ENCODE peak calls at places on chromosomes 6 and 20, in eight cellular contexts. K, H, G, V, X, P, D and B are unnamed samples.

GRCh38 chr20:44412402-44413144 is 57.1 kb downstream of the HNF4A start:
- DNase-seq in H (no peak), K (no peak), X (no peak), G (no peak), V (no peak), D (no peak), P (no peak), B (no peak)

GRCh38 chr20:38872036-38872435 is 54.2 kb upstream of the FAM83D start:
- DNase-seq in G (no peak), K (no peak), D (no peak), X (no peak), P (no peak), H (no peak), V (no peak), B (no peak)

GRCh38 chr6:4964675-4965336 is 39.0 kb downstream of the RPP40 start:
- DNase-seq in G (no peak), D (no peak), X (no peak), K (no peak), H (no peak), P (no peak), V (no peak), B (no peak)

GRCh38 chr6:139852484-139853140 is 478.2 kb upstream of the CITED2 start:
- DNase-seq in G (peak), K (no peak), V (no peak), X (peak), H (no peak), P (no peak), D (no peak), B (no peak)

GRCh38 chr6:97293198-97293696 is 10.2 kb upstream of the MMS22L start:
- DNase-seq in K (no peak), G (peak), P (no peak), X (no peak), V (no peak), H (no peak), D (no peak), B (no peak)

GRCh38 chr20:49132995-49133451 is 55.1 kb downstream of the STAU1 start:
- DNase-seq in H (no peak), V (no peak), X (peak), D (no peak), G (peak), K (no peak), P (peak), B (peak)

GRCh38 chr6:2259002-2259494 is 13.6 kb upstream of the GMDS start:
- DNase-seq in G (no peak), K (no peak), V (no peak), H (no peak), P (no peak), X (no peak), D (no peak), B (no peak)

GRCh38 chr6:149273318-149273717 is 44.2 kb upstream of the TAB2 start:
- DNase-seq in K (no peak), X (no peak), H (no peak), P (no peak), V (no peak), D (peak), G (no peak), B (no peak)

GRCh38 chr6:34241351-34242215 is 4.9 kb downstream of the HMGA1 start:
- DNase-seq in K (no peak), V (no peak), P (no peak), G (no peak), X (no peak), D (no peak), H (no peak), B (no peak)

GRCh38 chr6:133428299-133428698 is 187.1 kb downstream of the EYA4 start:
- DNase-seq in H (no peak), K (no peak), P (no peak), G (no peak), V (no peak), D (no peak), X (peak), B (no peak)

GRCh38 chr20:33027769-33028751 is 3.4 kb upstream of the BPIFB6 start:
- DNase-seq in P (no peak), G (no peak), K (no peak), V (no peak), D (no peak), X (no peak), H (no peak), B (no peak)

GRCh38 chr6:3835055-3835731 is 14.0 kb upstream of the FAM50B start:
- DNase-seq in D (peak), G (no peak), X (peak), K (no peak), P (peak), H (peak), V (no peak), B (peak)

GRCh38 chr6:51382838-51383237 is 564.2 kb downstream of the TFAP2B start:
- DNase-seq in H (no peak), G (no peak), D (no peak), V (no peak), X (no peak), P (no peak), K (no peak), B (no peak)

GRCh38 chr6:3838992-3839867 is 9.9 kb upstream of the FAM50B start:
- DNase-seq in X (peak), G (peak), D (peak), H (no peak), K (no peak), V (no peak), P (no peak), B (no peak)

GRCh38 chr6:165659945-165660862 is 2.8 kb downstream of the PDE10A start:
- DNase-seq in H (no peak), P (peak), D (no peak), V (no peak), G (no peak), X (peak), K (no peak), B (no peak)

GRCh38 chr6:17820055-17820454 is 113.3 kb upstream of the NUP153 start:
- DNase-seq in G (no peak), X (no peak), D (no peak), V (no peak), H (no peak), K (no peak), P (no peak), B (no peak)

GRCh38 chr20:31803552-31804291 is 15.4 kb upstream of the MYLK2 start:
- DNase-seq in G (no peak), P (no peak), V (no peak), K (no peak), D (no peak), X (no peak), H (no peak), B (no peak)

GRCh38 chr6:46918830-46919229 is 2.9 kb downstream of the ADGRF5 start:
- DNase-seq in H (no peak), G (no peak), V (no peak), P (no peak), D (no peak), X (no peak), K (no peak), B (no peak)

GRCh38 chr6:80469977-80470376 is 363.5 kb downstream of the BCKDHB start:
- DNase-seq in G (no peak), D (no peak), H (no peak), P (no peak), K (no peak), V (no peak), X (no peak), B (no peak)

GRCh38 chr6:167893416-167893815 is 66.7 kb downstream of the AFDN start:
- DNase-seq in D (no peak), X (no peak), V (no peak), K (no peak), H (no peak), G (peak), P (peak), B (no peak)

GRCh38 chr20:49045440-49046086 is 549 bp upstream of the CSE1L start:
- DNase-seq in D (peak), K (peak), G (no peak), P (peak), V (no peak), X (peak), H (no peak), B (peak)

GRCh38 chr6:142901616-142902015 is 43.4 kb downstream of the HIVEP2 start:
- DNase-seq in P (no peak), V (no peak), D (no peak), G (no peak), K (no peak), H (no peak), X (no peak), B (no peak)

GRCh38 chr6:166862287-166862977 is 93.9 kb downstream of the RNASET2 start:
- DNase-seq in P (peak), H (peak), G (no peak), V (no peak), D (peak), X (peak), K (peak), B (peak)

GRCh38 chr6:51844391-51844735 is 243.1 kb downstream of the PKHD1 start:
- DNase-seq in V (no peak), D (no peak), P (no peak), G (no peak), X (no peak), K (no peak), H (no peak), B (no peak)

GRCh38 chr6:1594495-1595200 is 15.1 kb upstream of the FOXC1 start:
- DNase-seq in H (no peak), D (no peak), G (no peak), V (no peak), X (no peak), K (no peak), P (no peak), B (no peak)

GRCh38 chr6:64280569-64280968 is 645.0 kb downstream of the PHF3 start:
- DNase-seq in V (no peak), X (peak), G (peak), K (no peak), P (peak), D (no peak), H (peak), B (no peak)

GRCh38 chr20:61808497-61808896 is 257.2 kb downstream of the TAF4 start:
- DNase-seq in X (no peak), K (no peak), V (no peak), P (no peak), H (peak), D (peak), G (no peak), B (no peak)

GRCh38 chr6:41306187-41306854 is 19.8 kb upstream of the TREM1 start:
- DNase-seq in P (peak), G (no peak), X (peak), H (peak), V (peak), K (no peak), D (no peak), B (peak)